ENCODE peak calls at places on chromosomes 12 and 14, in six cellular contexts. One of them, this sample, is unnamed.

GRCh38 chr14:80615831-80616230 is 325.7 kb downstream of the CEP128 start:
- DNase-seq in BE2C: no peak
- DNase-seq in amniotic stem cell: no peak
- DNase-seq in activated CD4-positive, alpha-beta T cell treated with anti-CD3 and anti-CD28 coated beads, Interleukin-2, amount 50 U/mL, for 1 hour: no peak
- DNase-seq in IMR-90: no peak
- DNase-seq in T-helper 2 cell: no peak
- DNase-seq in this sample: no peak

GRCh38 chr12:82694970-82695369 is 8.3 kb downstream of the TMTC2 start:
- DNase-seq in BE2C: no peak
- DNase-seq in amniotic stem cell: no peak
- DNase-seq in activated CD4-positive, alpha-beta T cell treated with anti-CD3 and anti-CD28 coated beads, Interleukin-2, amount 50 U/mL, for 1 hour: no peak
- DNase-seq in IMR-90: peak; percentile 17
- DNase-seq in T-helper 2 cell: no peak
- DNase-seq in this sample: no peak

GRCh38 chr12:6280053-6280469 is 30.4 kb upstream of the PLEKHG6 start:
- DNase-seq in BE2C: no peak
- DNase-seq in amniotic stem cell: peak; percentile 80
- DNase-seq in activated CD4-positive, alpha-beta T cell treated with anti-CD3 and anti-CD28 coated beads, Interleukin-2, amount 50 U/mL, for 1 hour: no peak
- DNase-seq in IMR-90: peak; percentile 94
- DNase-seq in T-helper 2 cell: no peak
- DNase-seq in this sample: no peak

GRCh38 chr12:122886851-122887816 is 8.8 kb downstream of the VPS37B start:
- DNase-seq in BE2C: no peak
- DNase-seq in amniotic stem cell: no peak
- DNase-seq in activated CD4-positive, alpha-beta T cell treated with anti-CD3 and anti-CD28 coated beads, Interleukin-2, amount 50 U/mL, for 1 hour: no peak
- DNase-seq in IMR-90: peak; percentile 76
- DNase-seq in T-helper 2 cell: no peak
- DNase-seq in this sample: no peak

GRCh38 chr12:69875416-69875815 is 50.4 kb downstream of the MYRFL start:
- DNase-seq in BE2C: no peak
- DNase-seq in amniotic stem cell: no peak
- DNase-seq in activated CD4-positive, alpha-beta T cell treated with anti-CD3 and anti-CD28 coated beads, Interleukin-2, amount 50 U/mL, for 1 hour: no peak
- DNase-seq in IMR-90: no peak
- DNase-seq in T-helper 2 cell: no peak
- DNase-seq in this sample: no peak

GRCh38 chr14:93548102-93548843 is 117.5 kb downstream of the UNC79 start:
- DNase-seq in BE2C: no peak
- DNase-seq in amniotic stem cell: no peak
- DNase-seq in activated CD4-positive, alpha-beta T cell treated with anti-CD3 and anti-CD28 coated beads, Interleukin-2, amount 50 U/mL, for 1 hour: no peak
- DNase-seq in IMR-90: no peak
- DNase-seq in T-helper 2 cell: no peak
- DNase-seq in this sample: no peak

GRCh38 chr12:107442593-107442992 is 243.0 kb upstream of the PWP1 start:
- DNase-seq in BE2C: no peak
- DNase-seq in amniotic stem cell: no peak
- DNase-seq in activated CD4-positive, alpha-beta T cell treated with anti-CD3 and anti-CD28 coated beads, Interleukin-2, amount 50 U/mL, for 1 hour: no peak
- DNase-seq in IMR-90: peak; percentile 27
- DNase-seq in T-helper 2 cell: no peak
- DNase-seq in this sample: no peak

GRCh38 chr14:39351708-39352107 is 80.5 kb downstream of the FBXO33 start:
- DNase-seq in BE2C: no peak
- DNase-seq in amniotic stem cell: no peak
- DNase-seq in activated CD4-positive, alpha-beta T cell treated with anti-CD3 and anti-CD28 coated beads, Interleukin-2, amount 50 U/mL, for 1 hour: no peak
- DNase-seq in IMR-90: peak; percentile 41
- DNase-seq in T-helper 2 cell: no peak
- DNase-seq in this sample: no peak

GRCh38 chr12:106634206-106634605 is 51.4 kb downstream of the RFX4 start:
- DNase-seq in BE2C: no peak
- DNase-seq in amniotic stem cell: no peak
- DNase-seq in activated CD4-positive, alpha-beta T cell treated with anti-CD3 and anti-CD28 coated beads, Interleukin-2, amount 50 U/mL, for 1 hour: no peak
- DNase-seq in IMR-90: no peak
- DNase-seq in T-helper 2 cell: no peak
- DNase-seq in this sample: no peak

GRCh38 chr14:68015356-68016242 is 196.0 kb downstream of the RAD51B start:
- DNase-seq in BE2C: no peak
- DNase-seq in amniotic stem cell: no peak
- DNase-seq in activated CD4-positive, alpha-beta T cell treated with anti-CD3 and anti-CD28 coated beads, Interleukin-2, amount 50 U/mL, for 1 hour: no peak
- DNase-seq in IMR-90: peak; percentile 40
- DNase-seq in T-helper 2 cell: no peak
- DNase-seq in this sample: no peak

GRCh38 chr12:128365831-128366231 is 98.9 kb downstream of the TMEM132C start:
- DNase-seq in BE2C: no peak
- DNase-seq in amniotic stem cell: no peak
- DNase-seq in activated CD4-positive, alpha-beta T cell treated with anti-CD3 and anti-CD28 coated beads, Interleukin-2, amount 50 U/mL, for 1 hour: no peak
- DNase-seq in IMR-90: no peak
- DNase-seq in T-helper 2 cell: no peak
- DNase-seq in this sample: no peak

GRCh38 chr14:68779761-68780323 is 13.0 kb downstream of the ZFP36L1 start:
- DNase-seq in BE2C: no peak
- DNase-seq in amniotic stem cell: peak; percentile 45
- DNase-seq in activated CD4-positive, alpha-beta T cell treated with anti-CD3 and anti-CD28 coated beads, Interleukin-2, amount 50 U/mL, for 1 hour: peak; percentile 58
- DNase-seq in IMR-90: peak; percentile 91
- DNase-seq in T-helper 2 cell: no peak
- DNase-seq in this sample: no peak

GRCh38 chr12:1544991-1545700 is 49.2 kb downstream of the FBXL14 start:
- DNase-seq in BE2C: no peak
- DNase-seq in amniotic stem cell: no peak
- DNase-seq in activated CD4-positive, alpha-beta T cell treated with anti-CD3 and anti-CD28 coated beads, Interleukin-2, amount 50 U/mL, for 1 hour: no peak
- DNase-seq in IMR-90: peak; percentile 43
- DNase-seq in T-helper 2 cell: no peak
- DNase-seq in this sample: peak; percentile 16

GRCh38 chr14:58963873-58964597 is 224.4 kb upstream of the DAAM1 start:
- DNase-seq in BE2C: no peak
- DNase-seq in amniotic stem cell: no peak
- DNase-seq in activated CD4-positive, alpha-beta T cell treated with anti-CD3 and anti-CD28 coated beads, Interleukin-2, amount 50 U/mL, for 1 hour: no peak
- DNase-seq in IMR-90: no peak
- DNase-seq in T-helper 2 cell: no peak
- DNase-seq in this sample: no peak

GRCh38 chr12:67579662-67580003 is 68.9 kb upstream of the DYRK2 start:
- DNase-seq in BE2C: no peak
- DNase-seq in amniotic stem cell: no peak
- DNase-seq in activated CD4-positive, alpha-beta T cell treated with anti-CD3 and anti-CD28 coated beads, Interleukin-2, amount 50 U/mL, for 1 hour: no peak
- DNase-seq in IMR-90: no peak
- DNase-seq in T-helper 2 cell: no peak
- DNase-seq in this sample: no peak

GRCh38 chr12:59005195-59005961 is 85.1 kb upstream of the LRIG3 start:
- DNase-seq in BE2C: no peak
- DNase-seq in amniotic stem cell: no peak
- DNase-seq in activated CD4-positive, alpha-beta T cell treated with anti-CD3 and anti-CD28 coated beads, Interleukin-2, amount 50 U/mL, for 1 hour: no peak
- DNase-seq in IMR-90: peak; percentile 29
- DNase-seq in T-helper 2 cell: no peak
- DNase-seq in this sample: no peak

GRCh38 chr14:58245562-58245961 is 919 bp downstream of the PSMA3 start:
- DNase-seq in BE2C: no peak
- DNase-seq in amniotic stem cell: no peak
- DNase-seq in activated CD4-positive, alpha-beta T cell treated with anti-CD3 and anti-CD28 coated beads, Interleukin-2, amount 50 U/mL, for 1 hour: no peak
- DNase-seq in IMR-90: no peak
- DNase-seq in T-helper 2 cell: no peak
- DNase-seq in this sample: no peak

GRCh38 chr12:76952995-76953394 is 74.2 kb upstream of the CSRP2 start:
- DNase-seq in BE2C: peak; percentile 35
- DNase-seq in amniotic stem cell: no peak
- DNase-seq in activated CD4-positive, alpha-beta T cell treated with anti-CD3 and anti-CD28 coated beads, Interleukin-2, amount 50 U/mL, for 1 hour: no peak
- DNase-seq in IMR-90: no peak
- DNase-seq in T-helper 2 cell: no peak
- DNase-seq in this sample: no peak

GRCh38 chr12:92553389-92553788 is 149.4 kb upstream of the PLEKHG7 start:
- DNase-seq in BE2C: peak; percentile 25
- DNase-seq in amniotic stem cell: no peak
- DNase-seq in activated CD4-positive, alpha-beta T cell treated with anti-CD3 and anti-CD28 coated beads, Interleukin-2, amount 50 U/mL, for 1 hour: no peak
- DNase-seq in IMR-90: no peak
- DNase-seq in T-helper 2 cell: no peak
- DNase-seq in this sample: no peak

GRCh38 chr12:52975820-52976573 is 27.1 kb downstream of the KRT18 start:
- DNase-seq in BE2C: no peak
- DNase-seq in amniotic stem cell: no peak
- DNase-seq in activated CD4-positive, alpha-beta T cell treated with anti-CD3 and anti-CD28 coated beads, Interleukin-2, amount 50 U/mL, for 1 hour: no peak
- DNase-seq in IMR-90: peak; percentile 27
- DNase-seq in T-helper 2 cell: no peak
- DNase-seq in this sample: no peak

GRCh38 chr12:104517880-104518279 is 61.1 kb downstream of the CHST11 start:
- DNase-seq in BE2C: no peak
- DNase-seq in amniotic stem cell: no peak
- DNase-seq in activated CD4-positive, alpha-beta T cell treated with anti-CD3 and anti-CD28 coated beads, Interleukin-2, amount 50 U/mL, for 1 hour: no peak
- DNase-seq in IMR-90: no peak
- DNase-seq in T-helper 2 cell: no peak
- DNase-seq in this sample: no peak

GRCh38 chr12:6635375-6635855 is 344 bp downstream of the LPAR5 start:
- DNase-seq in BE2C: peak; percentile 58
- DNase-seq in amniotic stem cell: no peak
- DNase-seq in activated CD4-positive, alpha-beta T cell treated with anti-CD3 and anti-CD28 coated beads, Interleukin-2, amount 50 U/mL, for 1 hour: peak; percentile 39
- DNase-seq in IMR-90: no peak
- DNase-seq in T-helper 2 cell: no peak
- DNase-seq in this sample: no peak

GRCh38 chr14:21382886-21383847 is 652 bp downstream of the SUPT16H start:
- DNase-seq in BE2C: peak; percentile 59
- DNase-seq in amniotic stem cell: peak; percentile 2
- DNase-seq in activated CD4-positive, alpha-beta T cell treated with anti-CD3 and anti-CD28 coated beads, Interleukin-2, amount 50 U/mL, for 1 hour: peak; percentile 24
- DNase-seq in IMR-90: peak; percentile 51
- DNase-seq in T-helper 2 cell: no peak
- DNase-seq in this sample: no peak

GRCh38 chr14:101928415-101928841 is 35.9 kb upstream of the DYNC1H1 start:
- DNase-seq in BE2C: no peak
- DNase-seq in amniotic stem cell: no peak
- DNase-seq in activated CD4-positive, alpha-beta T cell treated with anti-CD3 and anti-CD28 coated beads, Interleukin-2, amount 50 U/mL, for 1 hour: no peak
- DNase-seq in IMR-90: no peak
- DNase-seq in T-helper 2 cell: no peak
- DNase-seq in this sample: no peak

GRCh38 chr12:13028825-13029570 is 15.2 kb upstream of the FAM234B start:
- DNase-seq in BE2C: no peak
- DNase-seq in amniotic stem cell: no peak
- DNase-seq in activated CD4-positive, alpha-beta T cell treated with anti-CD3 and anti-CD28 coated beads, Interleukin-2, amount 50 U/mL, for 1 hour: no peak
- DNase-seq in IMR-90: no peak
- DNase-seq in T-helper 2 cell: no peak
- DNase-seq in this sample: no peak

GRCh38 chr12:26651566-26652188 is 181.3 kb downstream of the ITPR2 start:
- DNase-seq in BE2C: peak; percentile 41
- DNase-seq in amniotic stem cell: peak; percentile 47
- DNase-seq in activated CD4-positive, alpha-beta T cell treated with anti-CD3 and anti-CD28 coated beads, Interleukin-2, amount 50 U/mL, for 1 hour: no peak
- DNase-seq in IMR-90: peak; percentile 88
- DNase-seq in T-helper 2 cell: no peak
- DNase-seq in this sample: peak; percentile 75

GRCh38 chr12:124174406-124174805 is 120.5 kb upstream of the RFLNA start:
- DNase-seq in BE2C: no peak
- DNase-seq in amniotic stem cell: peak; percentile 34
- DNase-seq in activated CD4-positive, alpha-beta T cell treated with anti-CD3 and anti-CD28 coated beads, Interleukin-2, amount 50 U/mL, for 1 hour: no peak
- DNase-seq in IMR-90: no peak
- DNase-seq in T-helper 2 cell: no peak
- DNase-seq in this sample: no peak

GRCh38 chr14:83664389-83664788 is 1865.6 kb upstream of the FLRT2 start:
- DNase-seq in BE2C: no peak
- DNase-seq in amniotic stem cell: no peak
- DNase-seq in activated CD4-positive, alpha-beta T cell treated with anti-CD3 and anti-CD28 coated beads, Interleukin-2, amount 50 U/mL, for 1 hour: no peak
- DNase-seq in IMR-90: no peak
- DNase-seq in T-helper 2 cell: no peak
- DNase-seq in this sample: no peak

GRCh38 chr12:39116877-39117276 is 211.5 kb upstream of the CPNE8 start:
- DNase-seq in BE2C: peak; percentile 89
- DNase-seq in amniotic stem cell: no peak
- DNase-seq in activated CD4-positive, alpha-beta T cell treated with anti-CD3 and anti-CD28 coated beads, Interleukin-2, amount 50 U/mL, for 1 hour: no peak
- DNase-seq in IMR-90: no peak
- DNase-seq in T-helper 2 cell: no peak
- DNase-seq in this sample: no peak

GRCh38 chr12:14367097-14367661 is 1.7 kb downstream of the ATF7IP start:
- DNase-seq in BE2C: no peak
- DNase-seq in amniotic stem cell: no peak
- DNase-seq in activated CD4-positive, alpha-beta T cell treated with anti-CD3 and anti-CD28 coated beads, Interleukin-2, amount 50 U/mL, for 1 hour: no peak
- DNase-seq in IMR-90: peak; percentile 32
- DNase-seq in T-helper 2 cell: no peak
- DNase-seq in this sample: no peak

GRCh38 chr12:26527702-26528101 is 305.3 kb downstream of the ITPR2 start:
- DNase-seq in BE2C: no peak
- DNase-seq in amniotic stem cell: no peak
- DNase-seq in activated CD4-positive, alpha-beta T cell treated with anti-CD3 and anti-CD28 coated beads, Interleukin-2, amount 50 U/mL, for 1 hour: no peak
- DNase-seq in IMR-90: no peak
- DNase-seq in T-helper 2 cell: no peak
- DNase-seq in this sample: no peak

GRCh38 chr14:81193924-81194633 is 26.7 kb downstream of the GTF2A1 start:
- DNase-seq in BE2C: no peak
- DNase-seq in amniotic stem cell: no peak
- DNase-seq in activated CD4-positive, alpha-beta T cell treated with anti-CD3 and anti-CD28 coated beads, Interleukin-2, amount 50 U/mL, for 1 hour: no peak
- DNase-seq in IMR-90: no peak
- DNase-seq in T-helper 2 cell: no peak
- DNase-seq in this sample: no peak